ENCODE peak calls at places on chromosomes 5 and 9, in seven cellular contexts. S, C, H, L, I, Q and A are unnamed samples.

GRCh38 chr9:101706261-101706798 is 32.1 kb downstream of the GRIN3A start:
- DNase-seq in S (no peak), C (no peak), H (no peak), L (no peak), I (no peak), Q (no peak), A (no peak)

GRCh38 chr5:173670130-173670591 is 53.7 kb upstream of the BOD1 start:
- DNase-seq in S (peak), C (no peak), H (no peak), L (peak), I (no peak), Q (no peak), A (no peak)

GRCh38 chr9:33510264-33511183 is 13.5 kb upstream of the ANKRD18B start:
- DNase-seq in S (peak), C (peak), H (peak), L (peak), I (no peak), Q (peak), A (peak)

GRCh38 chr5:98775246-98775961 is 1.9 kb downstream of the RGMB start:
- DNase-seq in S (no peak), C (no peak), H (no peak), L (no peak), I (no peak), Q (no peak), A (no peak)

GRCh38 chr5:140398379-140398811 is 3.2 kb upstream of the ANKHD1 start:
- DNase-seq in S (no peak), C (no peak), H (no peak), L (no peak), I (no peak), Q (no peak), A (no peak)

GRCh38 chr9:87878930-87879603 is 3.6 kb upstream of the SPATA31E1 start:
- DNase-seq in S (peak), C (no peak), H (no peak), L (no peak), I (no peak), Q (no peak), A (no peak)

GRCh38 chr5:138676556-138677193 is 76.5 kb upstream of the CTNNA1 start:
- DNase-seq in S (no peak), C (no peak), H (no peak), L (peak), I (no peak), Q (no peak), A (no peak)

GRCh38 chr9:89815061-89815902 is 210.5 kb downstream of the GADD45G start:
- DNase-seq in S (no peak), C (no peak), H (no peak), L (no peak), I (no peak), Q (no peak), A (no peak)

GRCh38 chr9:11471321-11471720 is 858.5 kb upstream of the PTPRD start:
- DNase-seq in S (no peak), C (no peak), H (no peak), L (no peak), I (no peak), Q (no peak), A (no peak)

GRCh38 chr9:106305428-106306133 is 557.4 kb upstream of the ZNF462 start:
- DNase-seq in S (no peak), C (no peak), H (no peak), L (no peak), I (no peak), Q (no peak), A (no peak)

GRCh38 chr9:124818431-124819281 is 34.6 kb upstream of the WDR38 start:
- DNase-seq in S (peak), C (no peak), H (no peak), L (no peak), I (no peak), Q (no peak), A (no peak)

GRCh38 chr9:81182421-81182820 is 506.9 kb downstream of the TLE1 start:
- DNase-seq in S (peak), C (no peak), H (no peak), L (no peak), I (no peak), Q (no peak), A (no peak)

DNA sequence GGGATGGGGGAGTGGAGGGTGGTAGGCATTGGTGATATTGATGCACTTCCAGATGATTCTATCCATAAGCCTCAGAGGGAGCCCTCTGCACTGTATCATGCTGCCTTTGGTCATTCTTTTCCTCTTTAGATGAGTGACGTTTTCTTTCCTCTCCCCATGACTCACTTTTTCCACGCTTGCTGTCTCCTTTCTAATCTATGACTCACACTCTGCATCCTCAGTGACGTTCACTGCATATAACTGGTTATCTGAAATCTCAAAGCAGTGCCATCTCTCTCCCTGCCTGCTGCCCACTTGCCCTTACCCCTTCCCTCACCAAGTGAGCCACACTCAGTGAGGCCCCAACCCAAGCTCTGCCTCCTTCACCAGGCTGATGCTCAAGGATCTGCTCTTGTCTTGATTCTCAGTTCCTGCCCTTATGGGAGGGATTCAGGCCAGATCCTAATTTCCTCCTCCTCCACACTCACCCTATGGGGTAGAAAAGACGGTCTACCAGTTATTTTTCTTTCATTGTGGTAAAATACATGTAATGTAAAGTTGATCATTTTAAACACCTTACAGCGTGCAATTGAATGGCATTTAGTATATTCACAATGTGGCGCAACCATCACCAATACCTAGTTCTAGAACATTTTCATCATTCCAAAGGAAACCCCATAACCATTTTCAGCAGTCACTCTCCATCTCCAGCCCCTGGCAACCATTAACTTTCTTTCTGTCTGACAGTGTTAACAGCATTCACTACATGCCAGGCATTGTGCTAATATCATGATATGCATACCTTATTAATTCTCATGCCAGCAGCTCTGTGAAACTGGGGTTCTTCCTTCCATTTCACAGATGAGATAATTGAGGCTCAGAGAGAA is 31.8 kb downstream of the PTGS1 start:
- DNase-seq in S (peak), C (no peak), H (no peak), L (no peak), I (no peak), Q (no peak), A (no peak)
- TF ChIP-seq CTCF in S (no peak), C (no peak), H (no peak), L (no peak), I (no peak), Q (no peak), A (no peak)

GRCh38 chr5:133773247-133774202 is 161.2 kb upstream of the FSTL4 start:
- DNase-seq in S (no peak), C (no peak), H (no peak), L (no peak), I (no peak), Q (no peak), A (no peak)
- TF ChIP-seq CTCF in S (no peak), C (no peak), H (peak), L (no peak), I (no peak), Q (no peak), A (no peak)

GRCh38 chr9:37410969-37411785 is 11.3 kb upstream of the GRHPR start:
- DNase-seq in S (no peak), C (no peak), H (peak), L (no peak), I (no peak), Q (peak), A (no peak)
- TF ChIP-seq CTCF in S (peak), C (no peak), H (peak), L (no peak), I (no peak), Q (peak), A (peak)

GRCh38 chr5:71948206-71948605 is 159.1 kb upstream of the MAP1B start:
- DNase-seq in S (no peak), C (no peak), H (no peak), L (no peak), I (no peak), Q (no peak), A (no peak)
- TF ChIP-seq CTCF in S (no peak), C (no peak), H (no peak), L (no peak), I (no peak), Q (no peak), A (no peak)

DNA sequence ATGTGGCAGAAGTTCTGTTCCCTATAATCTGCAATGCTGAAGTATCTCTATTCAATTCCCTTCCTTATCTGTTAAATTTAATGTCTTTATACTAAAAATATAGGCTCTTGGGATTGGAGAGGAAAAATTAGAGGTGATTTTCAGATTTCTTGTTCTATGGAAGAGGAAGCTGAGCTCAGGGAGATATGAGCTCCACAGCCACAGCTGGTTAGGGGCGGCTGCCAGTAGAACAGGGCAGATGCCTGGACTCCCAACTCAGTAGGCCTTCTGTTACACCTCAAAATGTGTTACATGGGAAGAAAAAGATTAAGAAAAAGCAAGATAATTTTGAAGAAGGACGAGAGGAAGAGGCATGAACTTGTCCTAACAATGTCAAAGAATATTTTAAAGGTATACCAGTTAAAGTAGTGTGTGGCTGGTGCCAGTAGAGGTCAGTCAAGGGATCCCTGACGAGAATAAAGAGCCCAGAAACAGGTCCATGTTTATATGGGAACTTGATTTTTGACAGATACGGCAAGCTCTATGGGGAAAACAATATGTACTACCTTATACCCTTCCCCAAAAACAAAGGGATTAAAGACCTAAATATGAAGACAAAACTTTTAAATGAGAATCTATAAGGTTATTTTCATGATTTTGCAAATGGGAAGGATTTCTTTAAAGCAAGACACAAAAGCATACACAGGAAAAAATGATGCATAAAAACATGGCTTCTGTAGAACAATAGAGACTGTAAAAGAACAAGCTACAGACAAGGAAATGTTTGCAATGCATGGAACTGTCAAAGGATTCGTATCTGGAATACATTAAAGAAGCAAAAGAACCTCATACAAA is 28.7 kb downstream of the DNAJC21 start:
- DNase-seq in S (peak), C (no peak), H (peak), L (no peak), I (no peak), Q (peak), A (no peak)
- TF ChIP-seq CTCF in S (peak), C (peak), H (peak), L (no peak), I (peak), Q (peak), A (peak)

DNA sequence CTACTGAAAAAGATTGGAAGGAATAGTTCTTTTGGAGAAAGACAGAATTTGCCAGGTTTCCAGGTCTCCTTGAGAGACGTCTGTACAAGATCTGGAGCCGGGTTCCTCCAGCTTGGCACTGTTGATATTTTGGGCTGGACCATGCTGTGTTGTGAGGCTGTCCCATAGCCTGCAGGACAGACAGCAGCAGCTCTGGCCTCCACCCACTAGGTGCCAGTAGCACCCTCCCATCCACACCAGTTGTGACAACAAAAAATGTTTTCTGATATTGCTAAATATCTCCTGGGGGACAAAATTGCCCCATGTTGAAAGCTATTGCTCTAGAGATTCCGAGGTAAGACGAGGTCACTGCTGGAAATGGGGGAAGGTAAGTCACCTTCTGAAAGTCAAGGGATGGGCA is 287.7 kb upstream of the DAP start:
- DNase-seq in S (no peak), C (no peak), H (no peak), L (no peak), I (no peak), Q (no peak), A (no peak)
- TF ChIP-seq CTCF in S (no peak), C (no peak), H (peak), L (no peak), I (no peak), Q (no peak), A (no peak)

GRCh38 chr5:102888483-102888882 is 133.4 kb downstream of the PAM start:
- DNase-seq in S (no peak), C (no peak), H (no peak), L (no peak), I (no peak), Q (no peak), A (no peak)
- TF ChIP-seq CTCF in S (no peak), C (no peak), H (no peak), L (no peak), I (no peak), Q (no peak), A (no peak)

DNA sequence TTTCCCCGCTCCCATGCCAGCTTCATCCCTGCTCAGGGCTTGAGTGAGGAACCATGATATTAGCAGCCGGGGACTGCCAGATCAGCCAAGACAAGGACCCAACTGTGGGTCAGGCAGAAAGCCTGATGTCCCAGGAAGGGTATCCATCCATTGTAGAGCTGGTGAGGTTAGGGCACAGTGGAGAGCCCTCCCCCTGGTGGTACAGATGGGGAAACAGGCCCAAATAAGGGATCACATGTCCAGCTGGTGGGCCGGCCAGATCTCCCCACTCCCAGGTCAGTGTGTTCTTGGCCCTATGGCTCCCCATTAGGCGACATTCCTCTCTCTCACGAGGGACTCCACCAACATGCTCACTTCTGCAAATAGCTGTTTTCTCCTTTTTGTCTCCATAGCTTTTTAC is 9.0 kb downstream of the CDX1 start:
- DNase-seq in S (peak), C (no peak), H (peak), L (no peak), I (no peak), Q (no peak), A (no peak)
- TF ChIP-seq CTCF in S (peak), C (no peak), H (peak), L (no peak), I (no peak), Q (no peak), A (peak)

DNA sequence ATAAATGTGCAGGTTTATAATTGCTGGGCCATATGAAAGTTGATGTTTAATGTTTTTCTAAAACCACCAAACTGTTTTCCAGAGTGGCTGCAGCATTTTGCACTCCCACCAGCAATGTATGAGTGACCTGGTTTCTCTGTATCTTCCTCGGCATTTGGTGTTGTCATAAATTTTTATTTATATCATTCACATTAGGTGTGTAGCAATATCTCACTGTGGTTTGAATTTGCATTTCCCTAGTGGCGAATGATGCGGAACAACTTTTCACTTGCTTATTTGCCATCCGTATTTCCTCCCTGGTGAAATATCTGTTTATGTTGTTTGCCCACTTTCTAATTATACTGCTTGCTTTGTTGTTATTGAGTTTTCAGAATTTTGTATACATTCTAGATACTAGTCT is 295.7 kb upstream of the TUT7 start:
- DNase-seq in S (no peak), C (no peak), H (no peak), L (no peak), I (no peak), Q (no peak), A (no peak)
- TF ChIP-seq CTCF in S (no peak), C (no peak), H (no peak), L (no peak), I (no peak), Q (no peak), A (no peak)